ENCODE peak calls at places on chromosomes 2 and 18, in five cellular contexts. L is stimulated activated CD4-positive, alpha-beta T cell treated with anti-CD3 and anti-CD28 coated beads, TNF-alpha, amount 100 ng/mL, for 4 hours; J is choroid plexus epithelial cell; P is stomach; E is activated CD4-positive, alpha-beta T cell treated with anti-CD3 and anti-CD28 coated beads, Interleukin-2, amount 50 U/mL, for 48 hours. C is an unnamed sample.
A peak's percentile ranks its signal among the peaks of the same experiment; 100 is the strongest.

GRCh38 chr18:3645384-3646156 is 195.6 kb downstream of the TGIF1 start:
- DNase-seq in P (no peak), L (no peak), J (no peak), E (no peak), C (no peak)

GRCh38 chr2:170305711-170306110 is 127.8 kb downstream of the MYO3B start:
- DNase-seq in J (no peak), E (no peak), L (no peak), P (no peak), C (no peak)

GRCh38 chr2:24821433-24821891 is 28.2 kb downstream of the CENPO start:
- DNase-seq in J (no peak), E (peak; percentile 3), L (no peak), P (peak; percentile 17), C (no peak)

GRCh38 chr18:9109523-9109922 is 7.0 kb downstream of the NDUFV2 start:
- DNase-seq in P (no peak), J (peak; percentile 53), L (no peak), E (no peak), C (no peak)

GRCh38 chr2:217839750-217840107 is 163.1 kb downstream of the TNS1 start:
- DNase-seq in J (no peak), L (no peak), E (no peak), P (no peak), C (no peak)

GRCh38 chr18:59751186-59751585 is 54.0 kb upstream of the CCBE1 start:
- DNase-seq in E (no peak), L (no peak), J (no peak), P (no peak), C (no peak)

GRCh38 chr2:98909381-98910211 is 26.4 kb downstream of the CRACDL start:
- DNase-seq in P (peak; percentile 94), J (peak; percentile 81), E (no peak), L (no peak), C (no peak)

GRCh38 chr2:121058852-121059558 is 226.0 kb downstream of the TFCP2L1 start:
- DNase-seq in E (no peak), L (no peak), P (no peak), J (no peak), C (no peak)

GRCh38 chr2:143607446-143608110 is 478.4 kb downstream of the ARHGAP15 start:
- DNase-seq in J (peak; percentile 11), E (no peak), L (no peak), P (no peak), C (no peak)

GRCh38 chr2:155633060-155633839 is 699.3 kb downstream of the NR4A2 start:
- DNase-seq in E (no peak), J (no peak), L (no peak), P (no peak), C (no peak)

GRCh38 chr2:240154606-240155005 is 14.1 kb upstream of the OTOS start:
- DNase-seq in P (no peak), J (no peak), E (no peak), L (no peak), C (no peak)

GRCh38 chr18:77851798-77852197 is 602.1 kb downstream of the GALR1 start:
- DNase-seq in E (no peak), L (no peak), P (no peak), J (no peak), C (no peak)

GRCh38 chr2:219362524-219363164 is 25.1 kb downstream of the DNPEP start:
- DNase-seq in J (peak; percentile 96), L (no peak), E (no peak), P (no peak), C (peak; percentile 91)

GRCh38 chr2:232623768-232624553 is 9.4 kb upstream of the EFHD1 start:
- DNase-seq in J (no peak), P (no peak), L (no peak), E (no peak), C (no peak)

GRCh38 chr2:156647377-156648010 is 211.3 kb downstream of the GPD2 start:
- DNase-seq in P (no peak), L (no peak), J (no peak), E (no peak), C (no peak)

GRCh38 chr2:26735883-26736588 is 28.0 kb upstream of the SLC35F6 start:
- DNase-seq in E (no peak), J (no peak), P (no peak), L (no peak), C (no peak)

GRCh38 chr2:30300456-30301221 is 69.3 kb downstream of the LBH start:
- DNase-seq in P (no peak), E (no peak), L (no peak), J (peak; percentile 7), C (peak; percentile 97)

GRCh38 chr2:151830966-151831365 is 2.7 kb upstream of the ARL5A start:
- DNase-seq in E (no peak), L (no peak), J (no peak), P (no peak), C (no peak)

GRCh38 chr2:50953021-50953420 is 78.9 kb downstream of the NRXN1 start:
- DNase-seq in E (no peak), J (peak; percentile 70), L (no peak), P (no peak), C (no peak)

GRCh38 chr2:191152841-191153240 is 2.0 kb upstream of the STAT4 start:
- DNase-seq in E (no peak), J (peak; percentile 53), L (no peak), P (no peak), C (no peak)

GRCh38 chr2:240467659-240468299 is 32.3 kb downstream of the GPC1 start:
- DNase-seq in J (no peak), L (no peak), P (peak; percentile 20), E (peak; percentile 2), C (no peak)